ENCODE peak calls at places on chromosomes 16 and 17, in eight cellular contexts. G, E, L, F, X, U, S and H are unnamed samples.
A peak's percentile ranks its signal among the peaks of the same experiment; 100 is the strongest.

GRCh38 chr16:74216319-74216718 is 80.3 kb upstream of the PSMD7 start:
- DNase-seq in G (no peak), E (no peak), L (no peak), F (no peak), X (no peak), U (no peak), S (peak; percentile 75), H (no peak)

GRCh38 chr16:68093816-68094613 is 8.8 kb downstream of the NFATC3 start:
- DNase-seq in G (peak; percentile 78), E (no peak), L (no peak), F (no peak), X (no peak), U (no peak), S (peak; percentile 45), H (no peak)

GRCh38 chr17:34755981-34756669 is 176.7 kb downstream of the TMEM132E start:
- DNase-seq in G (no peak), E (no peak), L (no peak), F (no peak), X (no peak), U (no peak), S (no peak), H (no peak)

GRCh38 chr17:17096438-17097178 is 54.4 kb downstream of the MPRIP start:
- DNase-seq in G (no peak), E (no peak), L (no peak), F (no peak), X (no peak), U (no peak), S (peak; percentile 28), H (no peak)

GRCh38 chr17:50903604-50904521 is 37.7 kb upstream of the TOB1 start:
- DNase-seq in G (peak; percentile 84), E (no peak), L (no peak), F (no peak), X (no peak), U (no peak), S (peak; percentile 77), H (no peak)

GRCh38 chr16:1530883-1531637 is 2.4 kb upstream of the TMEM204 start:
- DNase-seq in G (no peak), E (no peak), L (no peak), F (no peak), X (peak; percentile 19), U (no peak), S (peak; percentile 66), H (no peak)

GRCh38 chr17:82098939-82099765 is 1.1 kb upstream of the FASN start:
- DNase-seq in G (peak; percentile 78), E (no peak), L (no peak), F (no peak), X (peak; percentile 55), U (no peak), S (no peak), H (no peak)

GRCh38 chr17:78923660-78924453 is 1.3 kb downstream of the TIMP2 start:
- DNase-seq in G (peak; percentile 64), E (no peak), L (peak; percentile 92), F (peak; percentile 82), X (peak; percentile 82), U (no peak), S (no peak), H (no peak)

GRCh38 chr17:56902350-56902749 is 11.5 kb downstream of the TRIM25 start:
- DNase-seq in G (no peak), E (no peak), L (no peak), F (no peak), X (no peak), U (no peak), S (peak; percentile 36), H (no peak)

GRCh38 chr17:77090476-77090875 is 50.3 kb upstream of the SEC14L1 start:
- DNase-seq in G (no peak), E (no peak), L (no peak), F (no peak), X (no peak), U (no peak), S (no peak), H (no peak)

GRCh38 chr16:10490141-10490540 is 90.3 kb downstream of the EMP2 start:
- DNase-seq in G (no peak), E (no peak), L (no peak), F (no peak), X (no peak), U (no peak), S (no peak), H (no peak)

GRCh38 chr16:87314990-87315420 is 2.2 kb downstream of the C16orf95 start:
- DNase-seq in G (no peak), E (no peak), L (no peak), F (no peak), X (no peak), U (peak; percentile 13), S (no peak), H (no peak)

GRCh38 chr17:79955167-79955549 is 80.5 kb downstream of the TBC1D16 start:
- DNase-seq in G (no peak), E (no peak), L (no peak), F (peak; percentile 24), X (no peak), U (no peak), S (no peak), H (peak; percentile 53)

GRCh38 chr17:69547230-69547629 is 132.7 kb downstream of the MAP2K6 start:
- DNase-seq in G (no peak), E (no peak), L (no peak), F (no peak), X (no peak), U (no peak), S (no peak), H (no peak)

GRCh38 chr17:152860-153420 is 15.6 kb downstream of the SCGB1C2 start:
- DNase-seq in G (no peak), E (peak; percentile 11), L (no peak), F (no peak), X (no peak), U (peak; percentile 5), S (no peak), H (no peak)

GRCh38 chr16:735982-736453 is 4.8 kb downstream of the CIAO3 start:
- DNase-seq in G (no peak), E (no peak), L (no peak), F (no peak), X (peak; percentile 75), U (no peak), S (no peak), H (no peak)

GRCh38 chr16:59210955-59211541 is 476.9 kb upstream of the GOT2 start:
- DNase-seq in G (no peak), E (no peak), L (no peak), F (no peak), X (no peak), U (no peak), S (peak; percentile 70), H (no peak)

GRCh38 chr16:66007717-66008116 is 358.8 kb upstream of the CDH5 start:
- DNase-seq in G (no peak), E (no peak), L (no peak), F (no peak), X (no peak), U (no peak), S (peak; percentile 92), H (no peak)

GRCh38 chr16:18932243-18932997 is 6.2 kb upstream of the SMG1 start:
- DNase-seq in G (no peak), E (peak; percentile 91), L (no peak), F (no peak), X (no peak), U (no peak), S (peak; percentile 31), H (no peak)

GRCh38 chr17:18161226-18162094 is 22.2 kb upstream of the ALKBH5 start:
- DNase-seq in G (no peak), E (no peak), L (no peak), F (no peak), X (peak; percentile 88), U (no peak), S (no peak), H (no peak)

GRCh38 chr17:73785466-73785865 is 141.2 kb upstream of the SDK2 start:
- DNase-seq in G (no peak), E (no peak), L (no peak), F (peak; percentile 25), X (no peak), U (no peak), S (no peak), H (no peak)

GRCh38 chr17:45852535-45853297 is 8.0 kb downstream of the SPPL2C start:
- DNase-seq in G (peak; percentile 86), E (peak; percentile 53), L (peak; percentile 63), F (no peak), X (peak; percentile 73), U (peak; percentile 72), S (peak; percentile 47), H (no peak)

GRCh38 chr17:34658796-34659195 is 79.4 kb downstream of the TMEM132E start:
- DNase-seq in G (no peak), E (no peak), L (no peak), F (no peak), X (no peak), U (no peak), S (no peak), H (no peak)

GRCh38 chr17:31072186-31072585 is 22.6 kb upstream of the NF1 start:
- DNase-seq in G (no peak), E (no peak), L (no peak), F (no peak), X (no peak), U (no peak), S (peak; percentile 72), H (no peak)

GRCh38 chr16:68520649-68521086 is 18.4 kb upstream of the ZFP90 start:
- DNase-seq in G (peak; percentile 97), E (peak; percentile 15), L (peak; percentile 92), F (peak; percentile 90), X (peak; percentile 96), U (peak; percentile 84), S (peak; percentile 75), H (peak; percentile 90)